ENCODE peak calls at places on chromosomes 12 and 14, in four cellular contexts. L is upper lobe of left lung, E is esophagus squamous epithelium, Z is breast epithelium. S is an unnamed sample. For H3K4me1, the result is how much of the 10 kb centered on the place peaks cover.

GRCh38 chr14:57266060-57266459 is 2.6 kb downstream of the EXOC5 start:
- DNase-seq in Z (no peak), E (no peak), L (no peak), S (no peak)

GRCh38 chr12:1320021-1320420 is 274.4 kb downstream of the FBXL14 start:
- DNase-seq in Z (no peak), L (no peak), E (no peak), S (no peak)

GRCh38 chr12:49929581-49929980 is 21.0 kb upstream of the AQP2 start:
- DNase-seq in Z (peak), E (no peak), L (no peak), S (no peak)

GRCh38 chr12:73984552-73984951 is 553.1 kb upstream of the ATXN7L3B start:
- DNase-seq in L (no peak), E (no peak), Z (no peak), S (no peak)

GRCh38 chr12:131159660-131160059 is 206.0 kb downstream of the ADGRD1 start:
- DNase-seq in E (no peak), Z (no peak), L (no peak), S (no peak)

GRCh38 chr12:3227076-3227975 is 150.1 kb downstream of the TSPAN9 start:
- DNase-seq in Z (no peak), L (no peak), E (no peak), S (no peak)

GRCh38 chr12:75087656-75088055 is 122.0 kb downstream of the KCNC2 start:
- DNase-seq in L (no peak), E (no peak), Z (no peak), S (no peak)

GRCh38 chr12:114480309-114481199 is 74.6 kb upstream of the TBX5 start:
- DNase-seq in E (no peak), Z (no peak), L (peak), S (no peak)

GRCh38 chr12:123971770-123972447 is 722 bp downstream of the CCDC92 start:
- DNase-seq in Z (peak), E (no peak), L (peak), S (peak)

GRCh38 chr14:93733231-93733630 is 55.1 kb downstream of the PRIMA1 start:
- DNase-seq in Z (no peak), L (peak), E (no peak), S (no peak)

GRCh38 chr12:69873429-69873828 is 48.4 kb downstream of the MYRFL start:
- DNase-seq in Z (no peak), E (no peak), L (no peak), S (no peak)

GRCh38 chr12:108633534-108634224 is at the start of gene SELPLG:
- DNase-seq in Z (no peak), E (peak), L (peak), S (no peak)

GRCh38 chr14:92930737-92931602 is 8.0 kb downstream of the CHGA start:
- DNase-seq in L (no peak), E (no peak), Z (no peak), S (no peak)

GRCh38 chr12:114319422-114319821 is 86.5 kb downstream of the TBX5 start:
- DNase-seq in L (no peak), E (no peak), Z (no peak), S (no peak)

GRCh38 chr12:95810411-95810810 is 19.8 kb upstream of the NTN4 start:
- DNase-seq in Z (no peak), E (no peak), L (no peak), S (no peak)

GRCh38 chr12:118145798-118146156 is 9.9 kb downstream of the PEBP1 start:
- DNase-seq in E (no peak), Z (no peak), L (no peak), S (no peak)

GRCh38 chr12:123807670-123808069 is 45.6 kb downstream of the DNAH10 start:
- DNase-seq in L (no peak), E (no peak), Z (no peak), S (no peak)

GRCh38 chr12:89709994-89710872 is 1.6 kb upstream of the ATP2B1 start:
- DNase-seq in L (no peak), E (no peak), Z (peak), S (no peak)

GRCh38 chr14:35386673-35387125 is 17.9 kb downstream of the NFKBIA start:
- DNase-seq in L (no peak), Z (no peak), E (no peak), S (no peak)

GRCh38 chr14:35122696-35123387 is 490 bp downstream of the PRORP start:
- DNase-seq in E (no peak), L (no peak), Z (peak), S (no peak)

GRCh38 chr14:96827310-96827709 is 30.1 kb downstream of the VRK1 start:
- DNase-seq in Z (no peak), E (no peak), L (no peak), S (no peak)

GRCh38 chr12:6273931-6274687 is 36.4 kb upstream of the PLEKHG6 start:
- DNase-seq in Z (no peak), E (no peak), L (no peak), S (no peak)

GRCh38 chr12:27163048-27163715 is 80.8 kb upstream of the C12orf71 start:
- DNase-seq in E (no peak), Z (no peak), L (no peak), S (no peak)

GRCh38 chr12:79692249-79692619 is 1.5 kb upstream of the PAWR start:
- DNase-seq in Z (no peak), E (no peak), L (no peak), S (no peak)
- H3K27ac ChIP-seq in Z (peak), E (peak), L (peak), S (peak)

GRCh38 chr12:4434721-4435425 is 10.7 kb downstream of the FGF6 start:
- DNase-seq in E (no peak), Z (no peak), L (no peak), S (no peak)

GRCh38 chr12:4431436-4431835 is 14.2 kb downstream of the FGF6 start:
- DNase-seq in L (no peak), E (no peak), Z (no peak), S (no peak)

GRCh38 chr12:4435537-4435936 is 10.1 kb downstream of the FGF6 start:
- DNase-seq in E (no peak), L (no peak), Z (no peak), S (no peak)

GRCh38 chr12:4434299-4434698 is 11.3 kb downstream of the FGF6 start:
- DNase-seq in Z (no peak), L (no peak), E (no peak), S (no peak)

GRCh38 chr12:4432878-4433820 is 12.5 kb downstream of the FGF6 start:
- DNase-seq in L (no peak), E (no peak), Z (no peak), S (no peak)
- H3K4me1 ChIP-seq in L (under half), E (under half), Z (under half), S (under half)

GRCh38 chr12:52250048-52250990 is 17.3 kb downstream of the KRT7 start:
- DNase-seq in E (no peak), L (peak), Z (no peak), S (no peak)
- TF ChIP-seq POLR2A in E (no peak), L (peak), Z (no peak), S (no peak)

DNA sequence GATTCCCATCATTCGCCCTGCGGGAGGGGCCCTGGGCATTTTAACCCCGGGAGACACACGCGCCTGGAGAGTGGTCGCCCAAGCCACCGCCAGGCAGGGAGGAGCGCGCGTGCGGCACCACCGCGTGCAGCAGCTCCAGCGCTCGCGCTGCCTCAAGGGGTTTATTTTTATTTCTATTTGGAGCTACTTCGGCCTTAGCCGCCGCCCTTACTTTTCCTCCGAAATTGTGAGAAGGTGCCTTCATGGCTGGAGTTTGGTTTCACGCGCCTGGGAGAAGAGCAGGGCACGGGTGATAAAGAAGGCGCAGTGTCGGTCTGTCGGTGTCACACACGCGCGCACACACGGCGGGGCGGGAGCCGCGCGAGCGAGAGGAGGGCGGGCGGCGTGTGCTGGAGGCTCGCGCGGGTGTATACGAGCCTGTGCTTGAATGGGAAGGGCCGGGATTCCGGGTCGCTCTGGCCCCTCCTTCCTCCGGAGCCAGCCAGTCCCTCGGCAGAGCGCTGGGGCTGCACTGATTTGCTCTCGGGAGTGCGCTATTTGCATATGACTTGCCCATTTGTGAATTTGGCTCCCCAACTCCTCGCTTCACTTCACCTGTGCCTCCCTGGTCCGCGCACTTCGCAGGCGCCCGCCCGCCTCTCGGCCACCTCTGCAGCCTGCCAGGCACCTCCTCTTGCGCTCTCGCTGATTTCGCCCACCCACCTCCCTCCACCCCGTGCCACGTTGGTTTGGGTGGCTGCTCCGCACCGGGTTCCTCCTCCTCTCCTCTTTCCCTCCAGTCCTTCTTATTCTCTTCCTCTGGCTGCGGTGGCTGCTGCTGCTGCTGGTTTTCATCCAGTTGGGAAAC is 932.3 kb downstream of the DIO2 start:
- DNase-seq in E (no peak), Z (peak), L (peak), S (no peak)
- H3K27ac ChIP-seq in E (peak), Z (no peak), L (no peak), S (peak)

DNA sequence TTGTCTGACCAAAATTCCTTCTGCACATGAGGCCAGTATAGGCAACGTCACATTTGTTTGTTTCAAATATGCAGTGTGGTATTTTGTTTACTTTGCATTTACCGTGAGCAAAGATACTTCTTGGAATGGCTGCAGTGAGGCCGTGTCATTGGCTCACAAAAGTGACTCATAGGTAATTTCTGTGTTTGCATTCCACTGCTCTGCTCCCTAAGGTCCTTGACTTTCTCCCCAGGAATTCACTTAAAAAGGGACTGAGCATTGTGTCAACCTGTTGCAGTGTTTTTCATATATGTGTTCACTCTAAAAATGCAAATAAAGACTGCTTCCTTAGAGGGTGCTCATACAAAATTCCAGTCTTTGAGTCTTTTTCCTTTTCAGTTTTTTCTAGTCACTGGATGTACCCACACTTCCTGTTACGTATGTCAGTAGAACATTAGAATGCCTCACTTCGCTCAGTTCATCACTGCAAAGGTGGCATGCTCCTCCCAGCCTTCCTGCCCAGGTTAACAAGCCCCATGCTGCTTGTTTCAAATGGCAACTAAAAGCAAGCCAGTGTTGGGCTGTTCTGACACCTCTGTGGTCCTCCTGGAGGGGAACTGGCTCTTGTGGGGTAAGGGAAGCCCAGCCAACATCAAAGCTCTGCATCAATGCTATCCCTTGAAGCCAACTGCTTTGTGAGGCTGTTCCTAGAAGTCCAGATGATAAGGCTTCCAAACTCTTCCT is 9.1 kb downstream of the C12orf76 start:
- DNase-seq in E (no peak), L (no peak), Z (no peak), S (no peak)
- H3K4me1 ChIP-seq in E (under half), L (under half), Z (under half), S (half or more)

GRCh38 chr12:12705833-12706520 is 10.0 kb upstream of the GPR19 start:
- DNase-seq in L (peak), E (no peak), Z (no peak), S (no peak)

GRCh38 chr12:12699345-12699744 is 3.4 kb upstream of the GPR19 start:
- DNase-seq in E (no peak), Z (no peak), L (no peak), S (no peak)

GRCh38 chr12:12704593-12705230 is 8.7 kb upstream of the GPR19 start:
- DNase-seq in Z (no peak), E (no peak), L (no peak), S (no peak)

GRCh38 chr12:12700249-12700648 is 4.3 kb upstream of the GPR19 start:
- DNase-seq in E (no peak), L (no peak), Z (no peak), S (no peak)

GRCh38 chr12:12701457-12701856 is 5.5 kb upstream of the GPR19 start:
- DNase-seq in E (no peak), Z (no peak), L (no peak), S (no peak)
- TF ChIP-seq POLR2A in E (no peak), Z (no peak), L (no peak), S (no peak)

GRCh38 chr14:21526672-21527319 is 650 bp upstream of the SALL2 start:
- DNase-seq in E (no peak), Z (no peak), L (no peak), S (no peak)
- H3K27ac ChIP-seq in E (peak), Z (peak), L (peak), S (peak)

DNA sequence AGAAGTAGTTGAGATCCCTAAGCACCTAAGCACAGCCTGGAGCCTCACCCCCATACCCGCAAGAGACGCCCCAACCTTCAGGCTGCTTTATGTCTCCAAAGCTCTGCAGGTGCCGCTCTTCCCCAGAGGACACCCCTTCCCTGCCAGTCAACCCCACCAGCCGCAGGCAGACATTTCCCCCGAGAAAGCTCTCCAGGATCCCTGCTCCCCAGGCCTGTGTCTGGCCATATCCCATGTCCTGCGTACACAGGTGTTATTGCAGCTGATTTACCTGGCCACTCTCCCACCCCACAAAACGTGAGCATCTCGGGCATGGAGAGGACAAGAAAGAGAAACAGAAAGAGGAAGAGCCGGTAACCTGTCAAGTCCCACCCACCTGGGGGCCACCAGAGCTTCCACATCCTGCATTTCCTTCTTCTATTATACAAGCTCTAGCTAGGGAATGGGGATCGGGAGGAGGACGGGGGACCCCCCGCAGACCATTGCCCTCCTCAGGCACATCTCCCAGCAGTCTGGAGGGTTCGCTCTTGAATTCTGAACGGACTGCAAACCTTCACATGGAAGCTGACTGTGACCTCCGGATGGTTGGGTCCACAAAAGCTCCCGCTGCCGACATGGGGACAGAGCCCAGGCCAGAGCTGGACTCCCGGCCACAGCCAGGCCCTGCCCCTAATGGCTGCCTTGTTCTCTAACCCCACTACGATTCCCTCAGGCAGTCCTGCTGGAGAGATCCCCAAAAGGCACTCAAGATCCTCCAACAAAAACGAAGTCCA is 17.6 kb downstream of the CCDC88C start:
- DNase-seq in E (no peak), L (no peak), Z (no peak), S (no peak)
- H3K4me1 ChIP-seq in E (under half), L (half or more), Z (under half), S (under half)

S was measured in esophagus muscularis mucosa.